ENCODE peak calls at places on chromosomes 5 and 9, in four cellular contexts. E is left ventricle myocardium inferior; V is CD8-positive, alpha-beta T cell; Q is fibroblast of pulmonary artery. F is an unnamed sample.

GRCh38 chr9:87518702-87519335 is 21.2 kb downstream of the DAPK1 start:
- DNase-seq in E (peak; percentile 60), V (no peak), Q (peak; percentile 90), F (no peak)

GRCh38 chr9:92807757-92808725 is 43.4 kb upstream of the BICD2 start:
- DNase-seq in E (no peak), V (no peak), Q (no peak), F (no peak)

GRCh38 chr9:6224393-6225154 is 9.0 kb downstream of the IL33 start:
- DNase-seq in E (no peak), V (no peak), Q (no peak), F (no peak)

GRCh38 chr9:801399-802071 is 40.0 kb upstream of the DMRT1 start:
- DNase-seq in E (no peak), V (no peak), Q (peak; percentile 66), F (no peak)

GRCh38 chr5:120152472-120152871 is 311.6 kb upstream of the PRR16 start:
- DNase-seq in E (no peak), V (no peak), Q (peak; percentile 93), F (no peak)

GRCh38 chr5:31153523-31153922 is 40.0 kb upstream of the CDH6 start:
- DNase-seq in E (no peak), V (no peak), Q (peak; percentile 76), F (no peak)

GRCh38 chr9:81592890-81593271 is 96.5 kb downstream of the TLE1 start:
- DNase-seq in E (peak; percentile 36), V (no peak), Q (no peak), F (no peak)

GRCh38 chr5:132136906-132137305 is 63.3 kb downstream of the CSF2 start:
- DNase-seq in E (no peak), V (no peak), Q (peak; percentile 88), F (no peak)

GRCh38 chr5:59039003-59039295 is 456.1 kb downstream of the RAB3C start:
- DNase-seq in E (no peak), V (no peak), Q (no peak), F (no peak)

GRCh38 chr5:59040007-59040803 is 457.3 kb downstream of the RAB3C start:
- DNase-seq in E (no peak), V (no peak), Q (peak; percentile 74), F (no peak)

GRCh38 chr5:59040804-59041201 is 457.9 kb downstream of the RAB3C start:
- DNase-seq in E (no peak), V (no peak), Q (no peak), F (no peak)

GRCh38 chr5:59038169-59039002 is 455.5 kb downstream of the RAB3C start:
- DNase-seq in E (no peak), V (peak; percentile 2), Q (no peak), F (peak; percentile 4)

GRCh38 chr5:59039296-59040006 is 456.6 kb downstream of the RAB3C start:
- DNase-seq in E (peak; percentile 87), V (peak; percentile 78), Q (peak; percentile 88), F (peak; percentile 52)
- TF ChIP-seq CTCF in E (no peak), V (no peak), Q (no peak), F (no peak)

GRCh38 chr5:6362846-6363245 is 15.5 kb downstream of the MED10 start:
- DNase-seq in E (no peak), V (no peak), Q (no peak), F (no peak)
- TF ChIP-seq CTCF in E (no peak), V (no peak), Q (no peak), F (no peak)

GRCh38 chr5:159440235-159440634 is 109.9 kb upstream of the IL12B start:
- DNase-seq in E (no peak), V (no peak), Q (no peak), F (no peak)
- TF ChIP-seq CTCF in E (no peak), V (no peak), Q (no peak), F (no peak)

GRCh38 chr5:5266296-5266695 is 126.2 kb downstream of the ADAMTS16 start:
- DNase-seq in E (no peak), V (no peak), Q (no peak), F (no peak)
- TF ChIP-seq CTCF in E (no peak), V (no peak), Q (no peak), F (no peak)

DNA sequence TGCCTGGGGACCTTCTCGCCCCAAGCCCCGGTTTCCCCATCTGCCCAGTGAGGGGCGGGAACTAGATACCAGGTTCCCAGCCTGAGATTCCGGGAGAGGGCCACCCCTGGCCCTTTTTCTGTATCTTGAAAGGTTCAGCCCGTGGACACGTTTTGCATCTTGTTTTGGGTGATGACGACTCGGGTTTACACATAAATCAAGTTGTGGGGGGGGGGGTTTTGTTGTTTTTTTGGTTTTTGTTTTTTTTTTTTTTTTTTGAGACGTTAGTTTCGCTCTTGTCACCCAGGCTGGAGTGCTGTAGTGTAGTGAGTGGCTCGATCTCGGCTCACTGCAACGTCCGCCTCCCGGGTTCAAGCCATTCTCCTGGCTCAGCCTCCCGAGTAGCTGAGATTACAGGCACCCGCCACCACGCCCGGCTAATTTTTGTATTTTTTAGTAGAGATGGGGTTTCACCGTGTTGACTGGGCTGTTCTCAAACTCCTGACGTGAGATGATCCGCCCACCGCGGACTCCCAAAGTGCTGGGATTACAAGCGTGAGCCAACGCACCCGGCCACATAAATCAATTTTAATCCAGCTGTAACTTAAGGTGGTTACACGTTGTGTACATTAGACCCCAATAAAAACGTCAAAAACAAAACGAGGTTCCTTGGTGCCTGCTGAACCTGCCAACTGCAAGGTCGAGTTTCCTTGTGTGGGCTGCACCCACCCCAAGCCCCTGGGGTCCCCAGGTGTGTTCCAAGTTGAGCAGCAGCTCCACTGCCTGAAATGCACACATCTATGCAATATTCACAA is 1.1 kb upstream of the BRD3 start:
- DNase-seq in E (peak; percentile 16), V (no peak), Q (peak; percentile 32), F (no peak)
- TF ChIP-seq CTCF in E (no peak), V (no peak), Q (no peak), F (no peak)

GRCh38 chr5:113330533-113331200 is 104.1 kb downstream of the TSSK1B start:
- DNase-seq in E (peak; percentile 36), V (no peak), Q (peak; percentile 68), F (no peak)
- TF ChIP-seq CTCF in E (peak; percentile 64), V (peak; percentile 58), Q (peak; percentile 50), F (peak; percentile 71)

DNA sequence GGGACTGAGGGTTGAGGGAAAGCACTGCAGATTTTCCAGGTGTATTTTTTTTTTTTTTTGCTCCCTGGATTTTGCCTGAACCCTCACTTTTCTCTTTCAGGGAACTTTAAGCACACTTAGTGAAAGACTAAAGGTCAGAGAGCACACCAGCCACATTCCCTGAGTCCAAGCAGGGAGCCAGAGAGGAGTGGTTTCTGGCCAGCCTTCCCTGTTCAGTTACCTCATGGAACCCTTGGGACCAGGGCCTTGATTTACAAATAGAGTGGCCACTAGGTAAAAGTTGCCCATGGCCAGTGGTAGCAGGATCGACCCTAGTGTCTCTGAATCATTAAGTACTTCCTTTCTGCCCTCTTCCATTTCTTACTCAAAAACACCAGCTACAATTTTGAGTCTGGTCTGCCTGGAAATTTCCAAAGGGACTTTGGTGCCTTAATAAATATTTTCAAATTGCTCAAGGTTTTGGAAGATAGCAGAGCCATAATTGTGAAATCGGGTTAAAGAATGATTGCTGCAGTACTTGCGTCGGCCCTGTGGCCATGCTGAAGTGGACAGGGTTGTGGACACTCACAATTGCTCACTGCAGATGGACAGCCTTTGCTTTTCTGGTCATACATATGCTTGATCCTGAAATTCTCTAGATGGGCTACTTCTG is 14.5 kb downstream of the PALM2AKAP2 start:
- DNase-seq in E (no peak), V (no peak), Q (peak; percentile 44), F (no peak)
- TF ChIP-seq CTCF in E (no peak), V (no peak), Q (no peak), F (no peak)

GRCh38 chr9:131282688-131283422 is 6.5 kb upstream of the FAM78A start:
- DNase-seq in E (peak; percentile 54), V (no peak), Q (peak; percentile 12), F (no peak)

GRCh38 chr9:131280660-131281059 is 4.3 kb upstream of the FAM78A start:
- DNase-seq in E (no peak), V (no peak), Q (no peak), F (no peak)

GRCh38 chr9:131282175-131282574 is 5.9 kb upstream of the FAM78A start:
- DNase-seq in E (no peak), V (no peak), Q (no peak), F (no peak)

GRCh38 chr9:131279927-131280530 is 3.7 kb upstream of the FAM78A start:
- DNase-seq in E (no peak), V (no peak), Q (no peak), F (no peak)

GRCh38 chr9:131281119-131281965 is 5.0 kb upstream of the FAM78A start:
- DNase-seq in E (no peak), V (no peak), Q (no peak), F (no peak)
- TF ChIP-seq CTCF in E (no peak), V (no peak), Q (no peak), F (no peak)

DNA sequence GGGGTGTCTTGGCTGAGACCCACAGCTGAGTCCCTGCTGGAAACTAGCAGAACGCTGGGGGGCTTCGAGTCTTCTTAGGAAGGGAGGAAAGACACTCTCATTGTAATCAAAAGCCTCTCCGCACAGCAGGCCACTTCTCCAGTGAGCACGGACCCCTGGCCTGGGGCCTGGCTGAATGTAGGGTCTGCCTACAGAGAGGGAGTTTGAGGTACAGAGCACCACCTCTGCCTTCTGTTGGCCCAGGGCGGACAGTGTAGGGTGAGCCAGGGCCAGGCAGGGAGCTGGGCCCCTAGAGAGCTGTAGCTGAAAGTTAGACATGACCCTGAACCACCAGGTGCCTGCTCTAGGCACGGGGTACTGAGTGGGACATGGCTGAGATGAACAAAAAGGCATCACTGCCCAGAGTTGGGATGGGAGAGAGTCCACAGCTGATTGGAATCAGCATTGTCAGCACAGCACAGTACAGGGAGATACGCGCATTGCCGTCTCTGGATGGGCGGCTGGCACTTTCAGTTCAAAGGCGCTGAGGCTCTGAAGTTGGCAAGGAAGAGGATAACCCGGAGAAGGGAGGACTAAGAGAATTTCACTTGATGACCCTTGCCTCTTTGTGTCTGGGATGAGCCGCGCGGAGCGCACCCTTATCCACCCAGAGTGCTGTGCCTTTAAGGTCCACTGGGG is 363 bp upstream of the SLC25A48 start:
- DNase-seq in E (no peak), V (no peak), Q (peak; percentile 34), F (no peak)
- TF ChIP-seq CTCF in E (peak; percentile 74), V (no peak), Q (peak; percentile 67), F (no peak)